ENCODE peak calls at places on chromosomes 5 and 9, in five cellular contexts. U is NCI-H2107; I is cardiac fibroblast; C is stimulated activated CD4-positive, alpha-beta T cell treated with anti-CD3 and anti-CD28 coated beads, Interleukin-1b, Interleukin-23, amount 100 ng/mL, for 24 hours; G is activated CD4-positive, alpha-beta T cell treated with anti-CD3 and anti-CD28 coated beads, Interleukin-2, amount 10 ng/mL, durations not matched to agents 7 days and 5 days. W is an unnamed sample.

GRCh38 chr5:174419523-174420132 is 304.8 kb upstream of the MSX2 start:
- DNase-seq in C (peak; percentile 45), G (peak; percentile 88), U (peak; percentile 3), I (peak; percentile 95), W (peak; percentile 80)

GRCh38 chr9:137103206-137103999 is 11.1 kb downstream of the DPP7 start:
- DNase-seq in I (no peak), C (no peak), U (no peak), G (no peak), W (no peak)

GRCh38 chr5:59300930-59301329 is 592.6 kb downstream of the PDE4D start:
- DNase-seq in G (no peak), C (no peak), I (no peak), U (no peak), W (no peak)

GRCh38 chr9:132978451-132979087 is at the start of gene GFI1B:
- DNase-seq in I (no peak), G (no peak), U (no peak), C (no peak), W (no peak)

GRCh38 chr5:176790921-176791320 is 19.4 kb upstream of the UNC5A start:
- DNase-seq in G (no peak), U (no peak), C (no peak), I (peak; percentile 15), W (no peak)

GRCh38 chr5:72280655-72281069 is 39.4 kb downstream of the MRPS27 start:
- DNase-seq in U (no peak), G (peak; percentile 6), C (no peak), I (peak; percentile 70), W (peak; percentile 62)

GRCh38 chr5:10507575-10508024 is 56.3 kb upstream of the ANKRD33B start:
- DNase-seq in I (no peak), G (no peak), C (no peak), U (no peak), W (no peak)

GRCh38 chr9:113649054-113649453 is 185.5 kb downstream of the RGS3 start:
- DNase-seq in U (no peak), C (no peak), I (peak; percentile 73), G (no peak), W (peak; percentile 93)

GRCh38 chr5:171957591-171958251 is 48.7 kb downstream of the FBXW11 start:
- DNase-seq in G (peak; percentile 15), U (no peak), I (no peak), C (peak; percentile 17), W (no peak)

GRCh38 chr9:136561779-136562178 is 15.9 kb upstream of the NOTCH1 start:
- DNase-seq in C (no peak), U (no peak), G (no peak), I (no peak), W (no peak)

GRCh38 chr9:7802666-7803065 is 3.1 kb upstream of the DMAC1 start:
- DNase-seq in U (no peak), I (no peak), C (no peak), G (no peak), W (no peak)

GRCh38 chr9:120892177-120892747 is 15.3 kb upstream of the PHF19 start:
- DNase-seq in I (no peak), C (no peak), G (no peak), U (no peak), W (no peak)

GRCh38 chr5:126884269-126884819 is 107.4 kb downstream of the LMNB1 start:
- DNase-seq in C (no peak), U (no peak), G (no peak), I (peak; percentile 77), W (peak; percentile 54)

GRCh38 chr5:144467795-144468194 is 297.1 kb downstream of the KCTD16 start:
- DNase-seq in G (no peak), I (peak; percentile 28), C (no peak), U (peak; percentile 49), W (peak; percentile 23)

GRCh38 chr5:154308457-154309360 is 118.2 kb downstream of the GALNT10 start:
- DNase-seq in U (no peak), I (peak; percentile 42), C (no peak), G (no peak), W (no peak)

GRCh38 chr5:57394421-57395210 is 88.0 kb downstream of the ACTBL2 start:
- DNase-seq in I (no peak), G (no peak), U (no peak), C (no peak), W (no peak)

GRCh38 chr5:51882647-51883046 is 499.4 kb downstream of the ISL1 start:
- DNase-seq in I (no peak), C (no peak), U (no peak), G (no peak), W (no peak)

GRCh38 chr5:75612211-75612579 is 942 bp downstream of the ANKDD1B start:
- DNase-seq in U (no peak), G (no peak), I (no peak), C (no peak), W (no peak)

GRCh38 chr9:91944711-91945110 is 5.3 kb downstream of the ROR2 start:
- DNase-seq in I (no peak), C (no peak), G (no peak), U (no peak), W (no peak)

GRCh38 chr9:23408874-23409273 is 417.2 kb downstream of the ELAVL2 start:
- DNase-seq in I (no peak), C (no peak), U (no peak), G (no peak), W (no peak)